ENCODE peak calls at places on chromosomes 6 and 20, in four cellular contexts. B, K, E and J are unnamed samples.

GRCh38 chr20:56181593-56181992 is 66.9 kb upstream of the MC3R start:
- DNase-seq in K (no peak), E (no peak), B (no peak), J (no peak)

GRCh38 chr6:84220809-84221409 is 6.5 kb downstream of the CEP162 start:
- DNase-seq in K (no peak), E (peak; percentile 11), B (peak; percentile 53), J (no peak)

GRCh38 chr20:10047427-10047826 is 12.6 kb downstream of the ANKEF1 start:
- DNase-seq in E (no peak), B (peak; percentile 15), K (no peak), J (no peak)

GRCh38 chr20:5118220-5119142 is 1.3 kb downstream of the PCNA start:
- DNase-seq in E (no peak), K (no peak), B (no peak), J (no peak)

GRCh38 chr6:129890164-129890563 is 29.0 kb upstream of the TMEM244 start:
- DNase-seq in E (peak; percentile 91), B (no peak), K (no peak), J (no peak)

GRCh38 chr6:41028618-41029486 is 10.2 kb downstream of the UNC5CL start:
- DNase-seq in K (no peak), E (no peak), B (no peak), J (no peak)

GRCh38 chr20:45938727-45939438 is 4.4 kb downstream of the PCIF1 start:
- DNase-seq in K (no peak), E (no peak), B (no peak), J (no peak)

GRCh38 chr20:63129991-63130653 is 85.8 kb downstream of the YTHDF1 start:
- DNase-seq in E (no peak), B (no peak), K (no peak), J (peak; percentile 37)

GRCh38 chr6:143059616-143060353 is 904 bp upstream of the AIG1 start:
- DNase-seq in K (no peak), E (peak; percentile 97), B (peak; percentile 61), J (no peak)

GRCh38 chr6:15546591-15546990 is 116.2 kb downstream of the DTNBP1 start:
- DNase-seq in K (no peak), B (no peak), E (no peak), J (no peak)

GRCh38 chr6:169779092-169779815 is 27.8 kb downstream of the ERMARD start:
- DNase-seq in E (no peak), K (no peak), B (no peak), J (no peak)

GRCh38 chr6:22899446-22899845 is 330.1 kb downstream of the HDGFL1 start:
- DNase-seq in E (peak; percentile 26), B (peak; percentile 33), K (no peak), J (no peak)

GRCh38 chr20:56443654-56444540 is 24.5 kb upstream of the RTF2 start:
- DNase-seq in K (no peak), B (peak; percentile 77), E (no peak), J (no peak)

GRCh38 chr6:98416027-98416426 is 418.3 kb upstream of the POU3F2 start:
- DNase-seq in K (no peak), E (no peak), B (no peak), J (no peak)

GRCh38 chr20:63268256-63268655 is 4.4 kb upstream of the ARFGAP1 start:
- DNase-seq in E (no peak), K (no peak), B (no peak), J (no peak)

GRCh38 chr6:149941583-149942460 is at the start of gene ULBP2:
- DNase-seq in K (peak; percentile 68), B (peak; percentile 97), E (peak; percentile 97), J (no peak)

GRCh38 chr6:106820412-106820852 is 154.1 kb downstream of the CD24 start:
- DNase-seq in K (no peak), B (peak; percentile 38), E (no peak), J (no peak)

GRCh38 chr6:35343835-35344550 is 1.6 kb downstream of the PPARD start:
- DNase-seq in E (no peak), B (no peak), K (no peak), J (no peak)

GRCh38 chr6:167044696-167045095 is 45.5 kb downstream of the CEP43 start:
- DNase-seq in B (no peak), K (no peak), E (no peak), J (no peak)

GRCh38 chr20:53360815-53361214 is 232.8 kb downstream of the ZNF217 start:
- DNase-seq in E (no peak), K (no peak), B (no peak), J (no peak)

GRCh38 chr20:63837475-63837874 is 6.4 kb upstream of the ZBTB46 start:
- DNase-seq in E (peak; percentile 30), B (no peak), K (no peak), J (no peak)

GRCh38 chr6:119330520-119330919 is 19.0 kb downstream of the MAN1A1 start:
- DNase-seq in E (no peak), B (no peak), K (no peak), J (no peak)

GRCh38 chr6:108735310-108735990 is 112.8 kb upstream of the ARMC2 start:
- DNase-seq in E (peak; percentile 72), B (no peak), K (no peak), J (no peak)

GRCh38 chr6:26571592-26572296 is 25.0 kb upstream of the ABT1 start:
- DNase-seq in K (no peak), B (peak; percentile 86), E (peak; percentile 86), J (no peak)

GRCh38 chr20:24779166-24779565 is 169.9 kb upstream of the CST7 start:
- DNase-seq in K (no peak), B (no peak), E (no peak), J (no peak)

GRCh38 chr20:63232235-63233060 is 3.3 kb upstream of the BIRC7 start:
- DNase-seq in B (peak; percentile 88), E (no peak), K (no peak), J (no peak)

GRCh38 chr20:2535711-2536561 is 437 bp upstream of the TMC2 start:
- DNase-seq in B (no peak), E (no peak), K (no peak), J (no peak)

GRCh38 chr20:50380697-50381040 is 129.5 kb upstream of the PTPN1 start:
- DNase-seq in K (no peak), B (peak; percentile 71), E (peak; percentile 28), J (no peak)

GRCh38 chr6:98498359-98498758 is 336.0 kb upstream of the POU3F2 start:
- DNase-seq in E (no peak), K (no peak), B (no peak), J (no peak)

GRCh38 chr6:44801188-44801587 is 413.7 kb downstream of the CDC5L start:
- DNase-seq in B (no peak), E (no peak), K (no peak), J (no peak)

GRCh38 chr6:24357336-24358218 is at the start of gene DCDC2:
- DNase-seq in B (peak; percentile 14), K (peak; percentile 23), E (peak; percentile 51), J (peak; percentile 72)

GRCh38 chr20:35602851-35603495 is 12.7 kb upstream of the SPAG4 start:
- DNase-seq in K (no peak), E (no peak), B (no peak), J (no peak)

GRCh38 chr20:35603695-35604443 is 11.8 kb upstream of the SPAG4 start:
- DNase-seq in B (no peak), E (no peak), K (no peak), J (no peak)

GRCh38 chr20:35601990-35602389 is 13.6 kb upstream of the SPAG4 start:
- DNase-seq in E (no peak), K (no peak), B (no peak), J (no peak)

GRCh38 chr20:35606127-35606526 is 9.5 kb upstream of the SPAG4 start:
- DNase-seq in K (no peak), E (no peak), B (no peak), J (no peak)

DNA sequence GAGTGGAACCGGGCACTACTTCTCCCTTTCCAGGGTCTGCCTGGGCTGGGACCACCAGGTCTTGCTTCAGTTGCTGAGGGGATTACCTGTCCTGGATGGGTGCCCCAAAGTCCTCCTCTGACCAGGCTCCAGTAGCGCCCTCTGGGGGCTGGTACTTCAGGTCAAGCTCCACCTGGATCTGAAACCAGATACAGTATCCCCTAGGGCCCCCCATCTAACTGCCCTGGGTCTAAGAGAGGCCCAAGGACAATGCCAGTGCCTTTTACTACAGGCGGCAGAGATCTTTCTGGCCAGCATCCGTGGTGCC is 11.2 kb upstream of the SPAG4 start:
- DNase-seq in B (no peak), K (peak; percentile 50), E (no peak), J (no peak)
- TF ChIP-seq CTCF in B (peak; percentile 21), K (peak; percentile 14), E (peak; percentile 28), J (peak; percentile 25)

DNA sequence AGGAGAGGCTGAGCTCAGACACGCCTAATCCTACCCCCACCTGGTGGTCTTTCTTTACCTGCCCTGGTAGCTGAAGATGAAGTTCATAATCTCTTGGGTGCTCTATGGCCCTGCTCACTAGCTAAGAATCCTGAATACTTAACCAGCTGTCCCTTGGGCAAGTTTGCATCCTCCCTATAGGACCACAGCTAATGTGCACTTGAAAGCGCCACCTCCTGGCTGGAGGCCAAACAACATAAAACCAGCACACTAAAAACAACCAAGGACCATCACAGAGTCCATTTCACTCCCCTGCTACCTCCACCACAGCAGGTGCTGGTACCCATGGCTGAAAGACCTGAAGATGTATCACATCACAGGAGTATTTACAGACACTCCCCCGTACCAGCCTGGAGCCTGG is 155.5 kb upstream of the SLC24A3 start:
- DNase-seq in B (no peak), E (no peak), K (no peak), J (no peak)
- TF ChIP-seq CTCF in B (no peak), E (peak; percentile 9), K (no peak), J (peak; percentile 32)

DNA sequence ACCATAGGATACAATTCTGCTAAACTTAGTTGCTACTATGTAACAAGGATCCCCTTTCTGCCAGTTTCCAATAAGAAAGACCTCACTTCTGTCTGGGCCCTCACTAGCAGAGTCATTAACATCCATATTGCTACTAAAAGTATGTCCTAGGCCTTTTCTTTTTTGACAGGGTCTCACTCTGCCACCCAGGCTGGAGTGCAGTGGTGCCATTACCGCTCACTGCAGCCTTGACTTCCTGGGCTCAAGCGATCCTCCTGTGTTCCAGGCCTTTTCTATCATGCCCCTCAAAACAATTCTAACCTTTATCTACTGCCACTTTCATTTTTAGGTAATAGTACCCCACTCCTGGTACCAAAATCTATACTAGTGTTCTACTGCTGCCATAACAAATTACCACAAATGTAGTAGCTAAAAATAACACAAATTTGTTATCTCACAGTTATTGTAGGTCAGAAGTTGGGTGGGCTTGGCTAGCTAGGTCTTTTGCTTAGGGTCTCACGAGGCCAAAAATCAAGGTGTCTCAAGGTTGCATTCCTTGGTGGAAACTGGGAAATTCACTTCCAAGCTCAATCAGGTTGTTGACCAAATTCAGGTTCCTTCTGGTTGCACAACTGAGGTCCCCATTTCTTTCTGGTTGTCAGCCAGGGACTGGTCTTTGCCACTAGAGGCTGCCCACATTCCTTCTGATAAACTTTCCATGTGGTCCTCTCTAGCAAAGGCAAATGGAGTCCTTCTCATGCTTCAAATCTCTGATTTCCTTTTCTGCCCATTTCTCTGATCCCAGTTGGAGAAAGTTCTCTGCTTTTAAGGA is 3.0 kb downstream of the CSNK2A1 start:
- DNase-seq in B (no peak), E (no peak), K (no peak), J (no peak)
- TF ChIP-seq CTCF in B (no peak), E (no peak), K (no peak), J (no peak)

GRCh38 chr6:158223926-158224325 is 55.8 kb downstream of the GTF2H5 start:
- DNase-seq in B (no peak), E (no peak), K (no peak), J (no peak)

GRCh38 chr6:158219229-158219628 is 51.1 kb downstream of the GTF2H5 start:
- DNase-seq in K (no peak), E (peak; percentile 98), B (peak; percentile 94), J (no peak)

GRCh38 chr6:158218467-158218866 is 50.3 kb downstream of the GTF2H5 start:
- DNase-seq in K (no peak), B (no peak), E (no peak), J (no peak)

GRCh38 chr6:158222066-158222465 is 53.9 kb downstream of the GTF2H5 start:
- DNase-seq in E (no peak), K (no peak), B (no peak), J (no peak)

GRCh38 chr6:158220786-158221442 is 52.8 kb downstream of the GTF2H5 start:
- DNase-seq in B (peak; percentile 84), E (peak; percentile 66), K (peak; percentile 68), J (peak; percentile 80)
- TF ChIP-seq CTCF in B (peak; percentile 97), E (peak; percentile 94), K (peak; percentile 96), J (peak; percentile 97)